ENCODE peak calls at places on chromosomes 12 and 14, in nine cellular contexts. One of them, this sample, is unnamed.
A peak's percentile ranks its signal among the peaks of the same experiment; 100 is the strongest.

GRCh38 chr12:11706509-11707331 is 57.2 kb downstream of the ETV6 start:
- DNase-seq in kidney: no peak
- DNase-seq in DND-41: no peak
- DNase-seq in GM23248: no peak
- DNase-seq in neuronal stem cell: no peak
- DNase-seq in sigmoid colon: no peak
- DNase-seq in CD8-positive, alpha-beta memory T cell: no peak
- DNase-seq in CD8-positive, alpha-beta T cell: no peak
- DNase-seq in A549: no peak
- DNase-seq in this sample: no peak

GRCh38 chr12:6958609-6959375 is 7.6 kb downstream of the PTPN6 start:
- DNase-seq in kidney: peak; percentile 68
- DNase-seq in CD8-positive, alpha-beta T cell: peak; percentile 60
- DNase-seq in sigmoid colon: peak; percentile 68
- DNase-seq in GM23248: no peak
- DNase-seq in DND-41: peak; percentile 73
- DNase-seq in CD8-positive, alpha-beta memory T cell: peak; percentile 88
- DNase-seq in neuronal stem cell: no peak
- DNase-seq in A549: no peak
- DNase-seq in this sample: peak; percentile 83

GRCh38 chr14:50407089-50407813 is 10.6 kb upstream of the CDKL1 start:
- DNase-seq in neuronal stem cell: no peak
- DNase-seq in sigmoid colon: no peak
- DNase-seq in A549: no peak
- DNase-seq in DND-41: no peak
- DNase-seq in CD8-positive, alpha-beta memory T cell: no peak
- DNase-seq in kidney: no peak
- DNase-seq in CD8-positive, alpha-beta T cell: no peak
- DNase-seq in GM23248: peak; percentile 75
- DNase-seq in this sample: no peak

GRCh38 chr14:79542121-79542520 is 669.2 kb downstream of the DIO2 start:
- DNase-seq in neuronal stem cell: no peak
- DNase-seq in sigmoid colon: no peak
- DNase-seq in A549: no peak
- DNase-seq in DND-41: no peak
- DNase-seq in CD8-positive, alpha-beta T cell: no peak
- DNase-seq in GM23248: no peak
- DNase-seq in kidney: no peak
- DNase-seq in CD8-positive, alpha-beta memory T cell: no peak
- DNase-seq in this sample: no peak

GRCh38 chr12:105617141-105617540 is 286.6 kb downstream of the C12orf75 start:
- DNase-seq in CD8-positive, alpha-beta memory T cell: no peak
- DNase-seq in GM23248: no peak
- DNase-seq in DND-41: no peak
- DNase-seq in A549: no peak
- DNase-seq in CD8-positive, alpha-beta T cell: no peak
- DNase-seq in sigmoid colon: no peak
- DNase-seq in neuronal stem cell: no peak
- DNase-seq in kidney: no peak
- DNase-seq in this sample: no peak

GRCh38 chr12:4031703-4032291 is 158.6 kb upstream of the PARP11 start:
- DNase-seq in DND-41: no peak
- DNase-seq in CD8-positive, alpha-beta T cell: no peak
- DNase-seq in sigmoid colon: peak; percentile 74
- DNase-seq in CD8-positive, alpha-beta memory T cell: no peak
- DNase-seq in A549: peak; percentile 16
- DNase-seq in GM23248: peak; percentile 27
- DNase-seq in neuronal stem cell: no peak
- DNase-seq in kidney: no peak
- DNase-seq in this sample: no peak

GRCh38 chr12:92028039-92028709 is 117.5 kb downstream of the BTG1 start:
- DNase-seq in neuronal stem cell: no peak
- DNase-seq in kidney: no peak
- DNase-seq in A549: no peak
- DNase-seq in CD8-positive, alpha-beta T cell: no peak
- DNase-seq in GM23248: peak; percentile 47
- DNase-seq in DND-41: no peak
- DNase-seq in sigmoid colon: no peak
- DNase-seq in CD8-positive, alpha-beta memory T cell: no peak
- DNase-seq in this sample: no peak

GRCh38 chr12:101229841-101230241 is 19.8 kb upstream of the SLC5A8 start:
- DNase-seq in GM23248: no peak
- DNase-seq in DND-41: no peak
- DNase-seq in A549: no peak
- DNase-seq in CD8-positive, alpha-beta T cell: no peak
- DNase-seq in kidney: no peak
- DNase-seq in sigmoid colon: no peak
- DNase-seq in CD8-positive, alpha-beta memory T cell: no peak
- DNase-seq in neuronal stem cell: no peak
- DNase-seq in this sample: no peak

GRCh38 chr14:90087433-90087832 is 25.6 kb downstream of the KCNK13 start:
- DNase-seq in sigmoid colon: peak; percentile 68
- DNase-seq in CD8-positive, alpha-beta memory T cell: no peak
- DNase-seq in CD8-positive, alpha-beta T cell: no peak
- DNase-seq in DND-41: no peak
- DNase-seq in GM23248: peak; percentile 75
- DNase-seq in neuronal stem cell: no peak
- DNase-seq in A549: peak; percentile 50
- DNase-seq in kidney: no peak
- DNase-seq in this sample: no peak

GRCh38 chr14:92794547-92794941 is 439 bp downstream of the GOLGA5 start:
- DNase-seq in sigmoid colon: peak; percentile 68
- DNase-seq in CD8-positive, alpha-beta T cell: no peak
- DNase-seq in A549: no peak
- DNase-seq in neuronal stem cell: no peak
- DNase-seq in DND-41: peak; percentile 8
- DNase-seq in GM23248: peak; percentile 57
- DNase-seq in kidney: no peak
- DNase-seq in CD8-positive, alpha-beta memory T cell: no peak
- DNase-seq in this sample: peak; percentile 45

GRCh38 chr12:38149395-38150073 is 167.0 kb upstream of the ALG10B start:
- DNase-seq in CD8-positive, alpha-beta memory T cell: no peak
- DNase-seq in DND-41: no peak
- DNase-seq in A549: peak; percentile 27
- DNase-seq in CD8-positive, alpha-beta T cell: no peak
- DNase-seq in GM23248: no peak
- DNase-seq in kidney: peak; percentile 92
- DNase-seq in neuronal stem cell: no peak
- DNase-seq in sigmoid colon: no peak
- DNase-seq in this sample: no peak

GRCh38 chr12:38152816-38153736 is 163.5 kb upstream of the ALG10B start:
- DNase-seq in sigmoid colon: no peak
- DNase-seq in GM23248: no peak
- DNase-seq in CD8-positive, alpha-beta memory T cell: no peak
- DNase-seq in kidney: peak; percentile 66
- DNase-seq in DND-41: no peak
- DNase-seq in CD8-positive, alpha-beta T cell: no peak
- DNase-seq in A549: no peak
- DNase-seq in neuronal stem cell: no peak
- DNase-seq in this sample: no peak

GRCh38 chr12:38154096-38155019 is 162.2 kb upstream of the ALG10B start:
- DNase-seq in neuronal stem cell: no peak
- DNase-seq in CD8-positive, alpha-beta T cell: no peak
- DNase-seq in DND-41: no peak
- DNase-seq in A549: no peak
- DNase-seq in kidney: peak; percentile 70
- DNase-seq in GM23248: no peak
- DNase-seq in sigmoid colon: no peak
- DNase-seq in CD8-positive, alpha-beta memory T cell: no peak
- DNase-seq in this sample: no peak

GRCh38 chr12:38153737-38154061 is 162.9 kb upstream of the ALG10B start:
- DNase-seq in CD8-positive, alpha-beta T cell: no peak
- DNase-seq in A549: no peak
- DNase-seq in DND-41: no peak
- DNase-seq in sigmoid colon: no peak
- DNase-seq in GM23248: no peak
- DNase-seq in CD8-positive, alpha-beta memory T cell: no peak
- DNase-seq in kidney: no peak
- DNase-seq in neuronal stem cell: no peak
- DNase-seq in this sample: no peak

DNA sequence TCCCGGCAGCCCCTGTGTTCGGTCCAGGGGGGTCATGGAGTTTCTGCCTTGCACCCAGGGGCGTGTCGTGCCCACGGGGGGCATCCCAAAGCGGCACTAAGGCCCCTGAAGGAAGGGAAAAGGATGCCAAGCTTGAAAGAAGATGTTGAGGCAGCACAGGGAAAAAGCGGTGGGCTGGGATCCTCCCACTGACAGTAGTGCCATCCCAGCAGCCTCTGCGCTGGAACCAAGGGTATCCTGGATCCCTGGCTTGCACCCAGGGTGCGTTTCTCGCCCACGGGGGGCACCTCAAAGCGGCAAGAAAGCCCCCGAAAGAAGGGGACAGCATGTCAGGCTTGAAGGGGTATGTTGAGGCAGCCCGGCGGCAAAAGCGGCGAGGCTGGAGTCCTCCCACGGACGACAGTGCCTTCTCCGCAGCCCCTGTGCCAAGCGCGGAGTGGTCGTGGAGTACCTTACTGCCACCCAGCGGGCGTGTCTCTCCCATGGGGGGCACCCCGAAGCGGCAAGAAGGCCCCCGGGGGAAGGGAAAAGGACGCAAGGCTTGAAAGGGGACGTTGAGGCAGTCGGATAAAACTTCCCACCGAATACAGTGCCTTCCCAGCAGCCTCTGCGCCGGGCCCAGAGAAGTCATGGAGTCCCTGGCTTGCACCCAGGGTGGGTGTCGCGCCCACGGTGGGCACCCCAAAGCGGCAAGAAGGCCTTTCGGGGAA is 164.4 kb upstream of the ALG10B start:
- DNase-seq in neuronal stem cell: no peak
- DNase-seq in DND-41: no peak
- DNase-seq in kidney: no peak
- DNase-seq in CD8-positive, alpha-beta T cell: no peak
- DNase-seq in sigmoid colon: no peak
- DNase-seq in A549: no peak
- DNase-seq in CD8-positive, alpha-beta memory T cell: no peak
- DNase-seq in GM23248: no peak
- DNase-seq in this sample: no peak
- H3K9me3 ChIP-seq in neuronal stem cell: no peaks in the 10 kb centered on the region
- H3K9me3 ChIP-seq in DND-41: peaks cover 49% of the 10 kb centered on the region
- H3K9me3 ChIP-seq in kidney: peaks cover 1% of the 10 kb centered on the region
- H3K9me3 ChIP-seq in CD8-positive, alpha-beta T cell: no peaks in the 10 kb centered on the region
- H3K9me3 ChIP-seq in sigmoid colon: no peaks in the 10 kb centered on the region
- H3K9me3 ChIP-seq in A549: peaks cover 13% of the 10 kb centered on the region
- H3K9me3 ChIP-seq in CD8-positive, alpha-beta memory T cell: no peaks in the 10 kb centered on the region
- H3K9me3 ChIP-seq in GM23248: no peaks in the 10 kb centered on the region
- H3K9me3 ChIP-seq in this sample: peaks cover 2% of the 10 kb centered on the region

DNA sequence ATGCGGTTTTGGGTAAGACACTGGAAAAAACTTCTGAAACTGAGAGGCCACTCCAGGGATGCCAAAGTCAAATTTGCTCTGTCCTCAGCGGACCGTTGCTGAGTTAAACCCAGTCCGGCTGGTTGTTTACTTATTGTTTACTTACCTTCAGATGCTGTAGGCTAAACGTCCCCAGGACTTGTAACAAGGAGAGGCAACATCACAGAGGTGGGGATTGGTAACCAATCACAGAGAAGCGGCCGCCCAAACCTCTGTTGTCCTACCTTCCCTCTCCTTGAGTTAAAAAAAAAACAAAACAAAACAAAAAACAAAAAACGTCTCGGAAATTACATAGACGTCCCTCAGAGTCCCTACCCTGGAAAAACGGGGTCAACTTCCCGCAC is 380 bp downstream of the ANO2 start:
- DNase-seq in neuronal stem cell: no peak
- DNase-seq in CD8-positive, alpha-beta T cell: no peak
- DNase-seq in A549: no peak
- DNase-seq in CD8-positive, alpha-beta memory T cell: no peak
- DNase-seq in GM23248: peak; percentile 33
- DNase-seq in sigmoid colon: no peak
- DNase-seq in kidney: peak; percentile 10
- DNase-seq in DND-41: no peak
- DNase-seq in this sample: no peak
- H3K4me3 ChIP-seq in neuronal stem cell: peak overlapping the region; percentile 58
- H3K4me3 ChIP-seq in CD8-positive, alpha-beta T cell: no peak overlapping the region
- H3K4me3 ChIP-seq in A549: peak overlapping the region; percentile 48
- H3K4me3 ChIP-seq in CD8-positive, alpha-beta memory T cell: no peak overlapping the region
- H3K4me3 ChIP-seq in GM23248: peak overlapping the region; percentile 59
- H3K4me3 ChIP-seq in sigmoid colon: peak overlapping the region; percentile 20
- H3K4me3 ChIP-seq in kidney: peak overlapping the region; percentile 57
- H3K4me3 ChIP-seq in DND-41: no peak overlapping the region
- H3K4me3 ChIP-seq in this sample: no peak overlapping the region

DNA sequence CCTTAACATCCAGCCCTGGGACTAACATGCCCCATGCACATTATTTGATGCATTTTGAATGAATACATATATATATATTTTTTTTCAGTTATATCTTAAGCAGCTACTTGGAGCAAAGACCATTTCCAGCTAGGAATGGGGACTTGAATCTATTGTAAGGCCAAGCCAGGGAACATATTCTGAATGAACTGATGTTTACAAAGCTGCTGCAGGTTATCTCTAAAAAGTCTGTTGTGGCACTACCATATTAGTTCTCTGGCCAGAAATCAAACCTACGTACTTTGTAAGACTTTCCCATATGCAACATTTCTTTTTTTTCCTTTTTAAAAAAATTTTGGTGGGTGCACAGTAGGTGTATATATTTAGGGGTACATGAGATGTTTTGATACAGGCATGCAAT is 43.4 kb downstream of the PELI2 start:
- DNase-seq in CD8-positive, alpha-beta memory T cell: no peak
- DNase-seq in GM23248: no peak
- DNase-seq in sigmoid colon: no peak
- DNase-seq in DND-41: no peak
- DNase-seq in kidney: no peak
- DNase-seq in A549: no peak
- DNase-seq in CD8-positive, alpha-beta T cell: no peak
- DNase-seq in neuronal stem cell: no peak
- DNase-seq in this sample: no peak
- H3K9me3 ChIP-seq in CD8-positive, alpha-beta memory T cell: peaks cover 6% of the 10 kb centered on the region
- H3K9me3 ChIP-seq in GM23248: no peaks in the 10 kb centered on the region
- H3K9me3 ChIP-seq in sigmoid colon: peaks cover 4% of the 10 kb centered on the region
- H3K9me3 ChIP-seq in DND-41: peaks cover 13% of the 10 kb centered on the region
- H3K9me3 ChIP-seq in kidney: peaks cover 9% of the 10 kb centered on the region
- H3K9me3 ChIP-seq in A549: peaks cover 11% of the 10 kb centered on the region
- H3K9me3 ChIP-seq in CD8-positive, alpha-beta T cell: peaks cover 4% of the 10 kb centered on the region
- H3K9me3 ChIP-seq in neuronal stem cell: peaks cover 13% of the 10 kb centered on the region
- H3K9me3 ChIP-seq in this sample: no peaks in the 10 kb centered on the region

DNA sequence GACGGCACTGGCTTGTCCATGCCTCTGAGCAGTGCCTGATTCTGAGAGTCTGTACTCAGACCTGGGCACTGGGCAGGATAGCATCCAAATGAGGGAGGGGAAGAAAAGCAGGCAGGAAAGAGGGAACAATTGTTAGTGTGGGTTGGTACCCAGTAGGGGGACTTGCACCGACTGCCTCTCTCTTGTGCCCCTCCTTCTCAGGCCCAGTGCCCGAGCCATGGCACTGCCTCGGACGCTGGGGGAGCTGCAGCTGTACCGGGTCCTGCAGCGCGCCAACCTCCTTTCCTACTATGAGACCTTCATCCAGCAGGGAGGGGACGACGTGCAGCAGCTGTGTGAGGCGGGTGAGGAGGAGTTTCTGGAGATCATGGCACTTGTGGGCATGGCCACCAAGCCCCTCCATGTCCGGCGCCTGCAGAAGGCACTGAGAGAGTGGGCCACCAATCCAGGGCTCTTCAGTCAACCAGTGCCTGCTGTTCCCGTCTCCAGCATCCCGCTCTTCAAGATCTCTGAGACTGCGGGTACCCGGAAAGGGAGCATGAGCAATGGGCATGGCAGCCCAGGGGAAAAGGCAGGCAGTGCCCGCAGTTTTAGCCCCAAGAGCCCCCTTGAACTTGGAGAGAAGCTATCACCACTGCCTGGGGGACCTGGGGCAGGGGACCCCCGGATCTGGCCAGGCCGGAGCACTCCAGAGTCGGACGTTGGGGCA is 2.2 kb downstream of the NAB2 start:
- DNase-seq in sigmoid colon: peak; percentile 83
- DNase-seq in A549: no peak
- DNase-seq in CD8-positive, alpha-beta T cell: no peak
- DNase-seq in GM23248: peak; percentile 78
- DNase-seq in CD8-positive, alpha-beta memory T cell: no peak
- DNase-seq in neuronal stem cell: no peak
- DNase-seq in kidney: no peak
- DNase-seq in DND-41: no peak
- DNase-seq in this sample: no peak
- H3K4me3 ChIP-seq in sigmoid colon: peak overlapping the region; percentile 88
- H3K4me3 ChIP-seq in A549: no peak overlapping the region
- H3K4me3 ChIP-seq in CD8-positive, alpha-beta T cell: no peak overlapping the region
- H3K4me3 ChIP-seq in GM23248: peak overlapping the region; percentile 93
- H3K4me3 ChIP-seq in CD8-positive, alpha-beta memory T cell: no peak overlapping the region
- H3K4me3 ChIP-seq in neuronal stem cell: peak overlapping the region; percentile 92
- H3K4me3 ChIP-seq in kidney: peak overlapping the region; percentile 58
- H3K4me3 ChIP-seq in DND-41: no peak overlapping the region
- H3K4me3 ChIP-seq in this sample: no peak overlapping the region